ENCODE peak calls at places on chromosomes 6 and 20, in seven cellular contexts. S is amniotic stem cell, I is iPS DF 6.9, K is GM12864, R is NCI-H446 treated with DMSO at 0.1 percent for 48 hours, A is breast epithelium, N is tibial nerve. V is an unnamed sample.

GRCh38 chr6:29845405-29846006 is 17.9 kb downstream of the HLA-G start:
- DNase-seq in S (no peak), I (no peak), K (peak), R (no peak), A (no peak), N (no peak), V (no peak)

GRCh38 chr20:63610581-63611435 is 16.1 kb downstream of the GMEB2 start:
- DNase-seq in S (no peak), I (no peak), K (no peak), R (no peak), A (no peak), N (no peak), V (no peak)

GRCh38 chr20:61253640-61254511 is 1.8 kb downstream of the CDH4 start:
- DNase-seq in S (no peak), I (no peak), K (no peak), R (no peak), A (no peak), N (no peak), V (no peak)

GRCh38 chr6:56004421-56004820 is 129.0 kb upstream of the BMP5 start:
- DNase-seq in S (no peak), I (no peak), K (no peak), R (no peak), A (no peak), N (no peak), V (no peak)

GRCh38 chr6:28896505-28897392 is 27.0 kb downstream of the TRIM27 start:
- DNase-seq in S (peak), I (no peak), K (no peak), R (no peak), A (peak), N (peak), V (peak)

GRCh38 chr6:51466427-51466826 is 621.0 kb downstream of the PKHD1 start:
- DNase-seq in S (no peak), I (no peak), K (no peak), R (no peak), A (no peak), N (no peak), V (no peak)

GRCh38 chr6:160972111-160972510 is 19.5 kb upstream of the MAP3K4 start:
- DNase-seq in S (peak), I (no peak), K (no peak), R (no peak), A (no peak), N (no peak), V (no peak)

GRCh38 chr20:62120990-62121775 is 1.1 kb upstream of the LSM14B start:
- DNase-seq in S (no peak), I (no peak), K (peak), R (no peak), A (peak), N (peak), V (no peak)

GRCh38 chr6:42727627-42728026 is 5.2 kb upstream of the PRPH2 start:
- DNase-seq in S (no peak), I (no peak), K (no peak), R (no peak), A (no peak), N (no peak), V (no peak)

GRCh38 chr6:157772820-157773219 is 50.2 kb upstream of the SNX9 start:
- DNase-seq in S (no peak), I (no peak), K (no peak), R (no peak), A (no peak), N (no peak), V (no peak)

GRCh38 chr6:7996538-7997225 is 67.5 kb downstream of the BLOC1S5 start:
- DNase-seq in S (no peak), I (no peak), K (no peak), R (peak), A (no peak), N (no peak), V (no peak)

GRCh38 chr6:113924199-113924791 is 46.7 kb downstream of the HDAC2 start:
- DNase-seq in S (no peak), I (no peak), K (no peak), R (no peak), A (no peak), N (no peak), V (no peak)

GRCh38 chr6:45420083-45420908 is 42.6 kb upstream of the SUPT3H start:
- DNase-seq in S (no peak), I (no peak), K (no peak), R (no peak), A (peak), N (no peak), V (no peak)

GRCh38 chr6:6798430-6798829 is 209.9 kb downstream of the LY86 start:
- DNase-seq in S (no peak), I (no peak), K (peak), R (no peak), A (no peak), N (no peak), V (no peak)

GRCh38 chr6:125512621-125513020 is 210.9 kb upstream of the HDDC2 start:
- DNase-seq in S (no peak), I (no peak), K (peak), R (no peak), A (no peak), N (no peak), V (peak)

GRCh38 chr6:10585232-10585887 is 64.2 kb downstream of the GCNT2 start:
- DNase-seq in S (no peak), I (peak), K (no peak), R (no peak), A (no peak), N (no peak), V (no peak)

GRCh38 chr6:33014841-33015634 is 5.6 kb upstream of the HLA-DOA start:
- DNase-seq in S (peak), I (peak), K (peak), R (peak), A (no peak), N (peak), V (peak)

GRCh38 chr6:4225207-4225872 is 90.0 kb upstream of the ECI2 start:
- DNase-seq in S (no peak), I (no peak), K (no peak), R (no peak), A (no peak), N (no peak), V (no peak)

GRCh38 chr6:30679765-30680535 is 6.5 kb downstream of the PPP1R18 start:
- DNase-seq in S (no peak), I (no peak), K (no peak), R (no peak), A (no peak), N (no peak), V (no peak)

GRCh38 chr20:46350201-46350985 is 42.1 kb upstream of the CDH22 start:
- DNase-seq in S (peak), I (no peak), K (peak), R (no peak), A (no peak), N (no peak), V (no peak)

GRCh38 chr20:50876063-50876685 is 55.1 kb downstream of the ADNP start:
- DNase-seq in S (no peak), I (no peak), K (no peak), R (no peak), A (no peak), N (no peak), V (no peak)

GRCh38 chr20:47705497-47705856 is 79.8 kb downstream of the SULF2 start:
- DNase-seq in S (no peak), I (no peak), K (no peak), R (no peak), A (no peak), N (no peak), V (no peak)

GRCh38 chr20:47330933-47331708 is 25.4 kb downstream of the ZMYND8 start:
- DNase-seq in S (no peak), I (no peak), K (no peak), R (no peak), A (no peak), N (no peak), V (no peak)

GRCh38 chr20:63700199-63701050 is 4.0 kb downstream of the TNFRSF6B start:
- DNase-seq in S (no peak), I (no peak), K (no peak), R (no peak), A (no peak), N (no peak), V (no peak)

GRCh38 chr20:22470620-22471026 is 113.7 kb downstream of the FOXA2 start:
- DNase-seq in S (no peak), I (no peak), K (no peak), R (no peak), A (no peak), N (no peak), V (no peak)

GRCh38 chr6:12119085-12119588 is 107.0 kb downstream of the HIVEP1 start:
- DNase-seq in S (no peak), I (no peak), K (peak), R (no peak), A (no peak), N (no peak), V (no peak)

GRCh38 chr20:19056909-19057308 is 155.5 kb upstream of the SLC24A3 start:
- DNase-seq in S (no peak), I (no peak), K (no peak), R (no peak), A (no peak), N (no peak), V (no peak)

GRCh38 chr6:81769834-81770233 is 17.4 kb upstream of the TENT5A start:
- DNase-seq in S (no peak), I (no peak), K (no peak), R (no peak), A (no peak), N (no peak), V (no peak)

GRCh38 chr20:58752565-58752964 is 60.0 kb downstream of the NPEPL1 start:
- DNase-seq in S (no peak), I (no peak), K (no peak), R (no peak), A (no peak), N (no peak), V (no peak)

GRCh38 chr20:36491901-36492617 is 49.3 kb upstream of the MYL9 start:
- DNase-seq in S (no peak), I (no peak), K (no peak), R (no peak), A (no peak), N (no peak), V (no peak)

V was measured in NCI-H345.